ENCODE peak calls at places on chromosomes 7 and 10, in four cellular contexts. One of them, this sample, is unnamed. For H3K9me3 and H3K4me1, the result is how much of the 10 kb centered on the place peaks cover.

GRCh38 chr7:108109216-108109908 is 20.8 kb downstream of the LAMB4 start:
- DNase-seq in transverse colon: peak
- DNase-seq in CD8-positive, alpha-beta memory T cell: no peak
- DNase-seq in naive thymus-derived CD4-positive, alpha-beta T cell: no peak
- DNase-seq in this sample: no peak

GRCh38 chr7:49855281-49855980 is 82.0 kb downstream of the VWC2 start:
- DNase-seq in transverse colon: no peak
- DNase-seq in CD8-positive, alpha-beta memory T cell: no peak
- DNase-seq in naive thymus-derived CD4-positive, alpha-beta T cell: no peak
- DNase-seq in this sample: no peak

GRCh38 chr10:23826399-23826798 is 382.5 kb upstream of the KIAA1217 start:
- DNase-seq in transverse colon: no peak
- DNase-seq in CD8-positive, alpha-beta memory T cell: no peak
- DNase-seq in naive thymus-derived CD4-positive, alpha-beta T cell: no peak
- DNase-seq in this sample: no peak

GRCh38 chr7:20306499-20306946 is 24.2 kb upstream of the ITGB8 start:
- DNase-seq in transverse colon: no peak
- DNase-seq in CD8-positive, alpha-beta memory T cell: no peak
- DNase-seq in naive thymus-derived CD4-positive, alpha-beta T cell: no peak
- DNase-seq in this sample: no peak

GRCh38 chr7:80699030-80699638 is 60.7 kb downstream of the CD36 start:
- DNase-seq in transverse colon: no peak
- DNase-seq in CD8-positive, alpha-beta memory T cell: no peak
- DNase-seq in naive thymus-derived CD4-positive, alpha-beta T cell: no peak
- DNase-seq in this sample: no peak

GRCh38 chr7:151437866-151438516 is 1.9 kb downstream of the CRYGN start:
- DNase-seq in transverse colon: no peak
- DNase-seq in CD8-positive, alpha-beta memory T cell: no peak
- DNase-seq in naive thymus-derived CD4-positive, alpha-beta T cell: no peak
- DNase-seq in this sample: no peak

GRCh38 chr10:60281331-60281730 is 108.3 kb downstream of the ANK3 start:
- DNase-seq in transverse colon: no peak
- DNase-seq in CD8-positive, alpha-beta memory T cell: no peak
- DNase-seq in naive thymus-derived CD4-positive, alpha-beta T cell: no peak
- DNase-seq in this sample: no peak

GRCh38 chr10:104440221-104440620 is 86.6 kb downstream of the CFAP58 start:
- DNase-seq in transverse colon: no peak
- DNase-seq in CD8-positive, alpha-beta memory T cell: no peak
- DNase-seq in naive thymus-derived CD4-positive, alpha-beta T cell: no peak
- DNase-seq in this sample: no peak

GRCh38 chr7:121924273-121925184 is 51.6 kb downstream of the PTPRZ1 start:
- DNase-seq in transverse colon: no peak
- DNase-seq in CD8-positive, alpha-beta memory T cell: no peak
- DNase-seq in naive thymus-derived CD4-positive, alpha-beta T cell: no peak
- DNase-seq in this sample: no peak

GRCh38 chr7:149664176-149664575 is 109.2 kb downstream of the ZNF467 start:
- DNase-seq in transverse colon: no peak
- DNase-seq in CD8-positive, alpha-beta memory T cell: no peak
- DNase-seq in naive thymus-derived CD4-positive, alpha-beta T cell: no peak
- DNase-seq in this sample: no peak

GRCh38 chr7:121278120-121279021 is 50.4 kb upstream of the WNT16 start:
- DNase-seq in transverse colon: no peak
- DNase-seq in CD8-positive, alpha-beta memory T cell: no peak
- DNase-seq in naive thymus-derived CD4-positive, alpha-beta T cell: no peak
- DNase-seq in this sample: no peak

GRCh38 chr7:4196121-4196819 is 485.8 kb upstream of the FOXK1 start:
- DNase-seq in transverse colon: no peak
- DNase-seq in CD8-positive, alpha-beta memory T cell: peak
- DNase-seq in naive thymus-derived CD4-positive, alpha-beta T cell: no peak
- DNase-seq in this sample: no peak

GRCh38 chr10:87850742-87851205 is 12.6 kb downstream of the KLLN start:
- DNase-seq in transverse colon: peak
- DNase-seq in CD8-positive, alpha-beta memory T cell: peak
- DNase-seq in naive thymus-derived CD4-positive, alpha-beta T cell: peak
- DNase-seq in this sample: peak

GRCh38 chr10:86178401-86179142 is 188.0 kb downstream of the GRID1 start:
- DNase-seq in transverse colon: no peak
- DNase-seq in CD8-positive, alpha-beta memory T cell: no peak
- DNase-seq in naive thymus-derived CD4-positive, alpha-beta T cell: no peak
- DNase-seq in this sample: no peak

GRCh38 chr10:126212653-126213052 is 175.6 kb downstream of the ADAM12 start:
- DNase-seq in transverse colon: no peak
- DNase-seq in CD8-positive, alpha-beta memory T cell: no peak
- DNase-seq in naive thymus-derived CD4-positive, alpha-beta T cell: no peak
- DNase-seq in this sample: no peak

GRCh38 chr10:69898524-69898923 is 96.8 kb downstream of the COL13A1 start:
- DNase-seq in transverse colon: peak
- DNase-seq in CD8-positive, alpha-beta memory T cell: no peak
- DNase-seq in naive thymus-derived CD4-positive, alpha-beta T cell: no peak
- DNase-seq in this sample: no peak

GRCh38 chr10:4384254-4384653 is 441.8 kb upstream of the AKR1E2 start:
- DNase-seq in transverse colon: no peak
- DNase-seq in CD8-positive, alpha-beta memory T cell: no peak
- DNase-seq in naive thymus-derived CD4-positive, alpha-beta T cell: no peak
- DNase-seq in this sample: no peak

GRCh38 chr7:1679326-1679965 is 9.4 kb downstream of the ELFN1 start:
- DNase-seq in transverse colon: no peak
- DNase-seq in CD8-positive, alpha-beta memory T cell: peak
- DNase-seq in naive thymus-derived CD4-positive, alpha-beta T cell: no peak
- DNase-seq in this sample: no peak

GRCh38 chr7:825386-825785 is 6.9 kb upstream of the SUN1 start:
- DNase-seq in transverse colon: no peak
- DNase-seq in CD8-positive, alpha-beta memory T cell: no peak
- DNase-seq in naive thymus-derived CD4-positive, alpha-beta T cell: no peak
- DNase-seq in this sample: no peak

GRCh38 chr7:35754741-35755140 is 46.1 kb upstream of the SEPTIN7 start:
- DNase-seq in transverse colon: no peak
- DNase-seq in CD8-positive, alpha-beta memory T cell: no peak
- DNase-seq in naive thymus-derived CD4-positive, alpha-beta T cell: no peak
- DNase-seq in this sample: no peak

GRCh38 chr7:49852619-49853462 is 79.4 kb downstream of the VWC2 start:
- DNase-seq in transverse colon: peak
- DNase-seq in CD8-positive, alpha-beta memory T cell: no peak
- DNase-seq in naive thymus-derived CD4-positive, alpha-beta T cell: no peak
- DNase-seq in this sample: peak

GRCh38 chr10:21100871-21101514 is 203.9 kb upstream of the NEBL start:
- DNase-seq in transverse colon: no peak
- DNase-seq in CD8-positive, alpha-beta memory T cell: no peak
- DNase-seq in naive thymus-derived CD4-positive, alpha-beta T cell: no peak
- DNase-seq in this sample: no peak

GRCh38 chr7:49643750-49644149 is 129.7 kb upstream of the VWC2 start:
- DNase-seq in transverse colon: no peak
- DNase-seq in CD8-positive, alpha-beta memory T cell: no peak
- DNase-seq in naive thymus-derived CD4-positive, alpha-beta T cell: no peak
- DNase-seq in this sample: no peak

GRCh38 chr10:4083509-4084003 is 298.5 kb upstream of the KLF6 start:
- DNase-seq in transverse colon: no peak
- DNase-seq in CD8-positive, alpha-beta memory T cell: no peak
- DNase-seq in naive thymus-derived CD4-positive, alpha-beta T cell: no peak
- DNase-seq in this sample: no peak

GRCh38 chr10:131647789-131648188 is 253.0 kb upstream of the PPP2R2D start:
- DNase-seq in transverse colon: no peak
- DNase-seq in CD8-positive, alpha-beta memory T cell: no peak
- DNase-seq in naive thymus-derived CD4-positive, alpha-beta T cell: no peak
- DNase-seq in this sample: no peak
- H3K9me3 ChIP-seq in transverse colon: under half
- H3K9me3 ChIP-seq in CD8-positive, alpha-beta memory T cell: under half
- H3K9me3 ChIP-seq in naive thymus-derived CD4-positive, alpha-beta T cell: under half
- H3K9me3 ChIP-seq in this sample: under half

GRCh38 chr10:36730316-36730715 is 395.1 kb upstream of the ANKRD30A start:
- DNase-seq in transverse colon: no peak
- DNase-seq in CD8-positive, alpha-beta memory T cell: no peak
- DNase-seq in naive thymus-derived CD4-positive, alpha-beta T cell: no peak
- DNase-seq in this sample: no peak
- H3K4me3 ChIP-seq in transverse colon: no peak
- H3K4me3 ChIP-seq in CD8-positive, alpha-beta memory T cell: no peak
- H3K4me3 ChIP-seq in naive thymus-derived CD4-positive, alpha-beta T cell: no peak
- H3K4me3 ChIP-seq in this sample: no peak

GRCh38 chr10:79140083-79140793 is 71.5 kb downstream of the ZMIZ1 start:
- DNase-seq in transverse colon: no peak
- DNase-seq in CD8-positive, alpha-beta memory T cell: no peak
- DNase-seq in naive thymus-derived CD4-positive, alpha-beta T cell: no peak
- DNase-seq in this sample: no peak
- H3K4me1 ChIP-seq in transverse colon: under half
- H3K4me1 ChIP-seq in CD8-positive, alpha-beta memory T cell: half or more
- H3K4me1 ChIP-seq in naive thymus-derived CD4-positive, alpha-beta T cell: under half
- H3K4me1 ChIP-seq in this sample: under half

GRCh38 chr7:87330942-87331341 is 14.5 kb upstream of the CROT start:
- DNase-seq in transverse colon: no peak
- DNase-seq in CD8-positive, alpha-beta memory T cell: no peak
- DNase-seq in naive thymus-derived CD4-positive, alpha-beta T cell: no peak
- DNase-seq in this sample: no peak
- H3K9me3 ChIP-seq in transverse colon: under half
- H3K9me3 ChIP-seq in CD8-positive, alpha-beta memory T cell: under half
- H3K9me3 ChIP-seq in naive thymus-derived CD4-positive, alpha-beta T cell: under half
- H3K9me3 ChIP-seq in this sample: under half

GRCh38 chr7:55556031-55556430 is 16.3 kb downstream of the VOPP1 start:
- DNase-seq in transverse colon: no peak
- DNase-seq in CD8-positive, alpha-beta memory T cell: no peak
- DNase-seq in naive thymus-derived CD4-positive, alpha-beta T cell: no peak
- DNase-seq in this sample: no peak
- H3K4me3 ChIP-seq in transverse colon: no peak
- H3K4me3 ChIP-seq in CD8-positive, alpha-beta memory T cell: no peak
- H3K4me3 ChIP-seq in naive thymus-derived CD4-positive, alpha-beta T cell: no peak
- H3K4me3 ChIP-seq in this sample: no peak

GRCh38 chr10:46543379-46544014 is 13.0 kb downstream of the GPRIN2 start:
- DNase-seq in transverse colon: peak
- DNase-seq in CD8-positive, alpha-beta memory T cell: peak
- DNase-seq in naive thymus-derived CD4-positive, alpha-beta T cell: no peak
- DNase-seq in this sample: peak
- H3K4me1 ChIP-seq in transverse colon: under half
- H3K4me1 ChIP-seq in CD8-positive, alpha-beta memory T cell: under half
- H3K4me1 ChIP-seq in naive thymus-derived CD4-positive, alpha-beta T cell: under half
- H3K4me1 ChIP-seq in this sample: under half

GRCh38 chr7:158543401-158543680 is 44.3 kb downstream of the PTPRN2 start:
- DNase-seq in transverse colon: no peak
- DNase-seq in CD8-positive, alpha-beta memory T cell: no peak
- DNase-seq in naive thymus-derived CD4-positive, alpha-beta T cell: no peak
- DNase-seq in this sample: no peak

GRCh38 chr7:158543840-158544239 is 43.8 kb downstream of the PTPRN2 start:
- DNase-seq in transverse colon: no peak
- DNase-seq in CD8-positive, alpha-beta memory T cell: no peak
- DNase-seq in naive thymus-derived CD4-positive, alpha-beta T cell: no peak
- DNase-seq in this sample: no peak

GRCh38 chr7:158544708-158545107 is 42.9 kb downstream of the PTPRN2 start:
- DNase-seq in transverse colon: no peak
- DNase-seq in CD8-positive, alpha-beta memory T cell: no peak
- DNase-seq in naive thymus-derived CD4-positive, alpha-beta T cell: no peak
- DNase-seq in this sample: no peak

GRCh38 chr7:158541330-158542010 is 46.2 kb downstream of the PTPRN2 start:
- DNase-seq in transverse colon: no peak
- DNase-seq in CD8-positive, alpha-beta memory T cell: no peak
- DNase-seq in naive thymus-derived CD4-positive, alpha-beta T cell: no peak
- DNase-seq in this sample: no peak

GRCh38 chr7:158542651-158543400 is 44.8 kb downstream of the PTPRN2 start:
- DNase-seq in transverse colon: no peak
- DNase-seq in CD8-positive, alpha-beta memory T cell: no peak
- DNase-seq in naive thymus-derived CD4-positive, alpha-beta T cell: no peak
- DNase-seq in this sample: no peak
- H3K9me3 ChIP-seq in transverse colon: under half
- H3K9me3 ChIP-seq in CD8-positive, alpha-beta memory T cell: under half
- H3K9me3 ChIP-seq in naive thymus-derived CD4-positive, alpha-beta T cell: under half
- H3K9me3 ChIP-seq in this sample: under half

GRCh38 chr7:23343806-23344500 is 44.8 kb downstream of the MALSU1 start:
- DNase-seq in transverse colon: no peak
- DNase-seq in CD8-positive, alpha-beta memory T cell: no peak
- DNase-seq in naive thymus-derived CD4-positive, alpha-beta T cell: no peak
- DNase-seq in this sample: no peak

GRCh38 chr7:23347007-23347681 is 48.0 kb downstream of the MALSU1 start:
- DNase-seq in transverse colon: no peak
- DNase-seq in CD8-positive, alpha-beta memory T cell: no peak
- DNase-seq in naive thymus-derived CD4-positive, alpha-beta T cell: no peak
- DNase-seq in this sample: no peak

GRCh38 chr7:23347682-23348180 is 48.6 kb downstream of the MALSU1 start:
- DNase-seq in transverse colon: no peak
- DNase-seq in CD8-positive, alpha-beta memory T cell: no peak
- DNase-seq in naive thymus-derived CD4-positive, alpha-beta T cell: no peak
- DNase-seq in this sample: no peak

GRCh38 chr7:23343102-23343501 is 44.0 kb downstream of the MALSU1 start:
- DNase-seq in transverse colon: no peak
- DNase-seq in CD8-positive, alpha-beta memory T cell: no peak
- DNase-seq in naive thymus-derived CD4-positive, alpha-beta T cell: no peak
- DNase-seq in this sample: no peak

DNA sequence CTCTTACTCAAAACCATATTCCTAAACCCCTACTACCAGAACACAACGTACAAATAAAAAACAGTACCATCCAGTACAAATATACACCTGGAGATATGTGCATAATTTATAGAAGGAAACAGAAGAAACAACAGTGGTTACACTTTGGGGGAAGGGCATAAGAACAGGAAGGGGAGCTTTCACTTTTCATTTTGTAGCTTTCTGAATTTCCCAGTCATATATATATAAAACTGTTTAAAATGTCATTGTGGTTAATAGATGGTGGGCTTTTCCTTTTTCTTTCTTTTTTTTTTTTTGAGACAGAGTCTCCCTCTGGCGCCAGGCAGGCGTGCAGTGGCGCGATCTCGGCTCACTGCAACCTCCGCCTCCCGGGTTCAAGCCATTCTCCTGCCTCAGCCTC is 47.2 kb downstream of the MALSU1 start:
- DNase-seq in transverse colon: no peak
- DNase-seq in CD8-positive, alpha-beta memory T cell: no peak
- DNase-seq in naive thymus-derived CD4-positive, alpha-beta T cell: peak
- DNase-seq in this sample: no peak
- H3K4me3 ChIP-seq in transverse colon: no peak
- H3K4me3 ChIP-seq in CD8-positive, alpha-beta memory T cell: peak
- H3K4me3 ChIP-seq in naive thymus-derived CD4-positive, alpha-beta T cell: peak
- H3K4me3 ChIP-seq in this sample: no peak

GRCh38 chr7:55794527-55794926 is 68.0 kb downstream of the SEPTIN14 start:
- DNase-seq in transverse colon: no peak
- DNase-seq in CD8-positive, alpha-beta memory T cell: no peak
- DNase-seq in naive thymus-derived CD4-positive, alpha-beta T cell: no peak
- DNase-seq in this sample: no peak
- H3K4me1 ChIP-seq in transverse colon: under half
- H3K4me1 ChIP-seq in CD8-positive, alpha-beta memory T cell: under half
- H3K4me1 ChIP-seq in naive thymus-derived CD4-positive, alpha-beta T cell: under half
- H3K4me1 ChIP-seq in this sample: under half

This sample was measured in pancreas.